ENCODE peak calls at places on chromosome 20, in nine cellular contexts. E, P, T, Z, K, A, Q, M and V are unnamed samples. For H3K4me1 and H3K36me3, the result is how much of the 10 kb centered on the place peaks cover.

GRCh38 chr20:57076202-57076651 is 190.2 kb downstream of the BMP7 start:
- DNase-seq in E (no peak), P (no peak), T (no peak), Z (peak), K (no peak), A (no peak), Q (no peak), M (no peak), V (no peak)

GRCh38 chr20:8163543-8163942 is 31.5 kb downstream of the PLCB1 start:
- DNase-seq in E (no peak), P (no peak), T (no peak), Z (no peak), K (no peak), A (no peak), Q (no peak), M (no peak), V (no peak)

GRCh38 chr20:35008411-35009342 is 53.0 kb downstream of the MYH7B start:
- DNase-seq in E (peak), P (peak), T (no peak), Z (no peak), K (peak), A (no peak), Q (peak), M (no peak), V (peak)

GRCh38 chr20:10558635-10559187 is 115.1 kb downstream of the JAG1 start:
- DNase-seq in E (no peak), P (no peak), T (no peak), Z (peak), K (no peak), A (no peak), Q (no peak), M (no peak), V (no peak)

GRCh38 chr20:17471606-17472187 is 59.5 kb downstream of the BFSP1 start:
- DNase-seq in E (no peak), P (no peak), T (no peak), Z (no peak), K (no peak), A (no peak), Q (no peak), M (no peak), V (no peak)

GRCh38 chr20:61500791-61501321 is 248.8 kb downstream of the CDH4 start:
- DNase-seq in E (no peak), P (no peak), T (no peak), Z (peak), K (no peak), A (no peak), Q (no peak), M (no peak), V (no peak)

GRCh38 chr20:53805895-53806384 is 212.3 kb upstream of the ZNF217 start:
- DNase-seq in E (no peak), P (no peak), T (no peak), Z (peak), K (no peak), A (no peak), Q (no peak), M (peak), V (no peak)

GRCh38 chr20:11204926-11205768 is 531.3 kb upstream of the JAG1 start:
- DNase-seq in E (peak), P (no peak), T (peak), Z (peak), K (peak), A (peak), Q (no peak), M (peak), V (peak)

GRCh38 chr20:3160418-3160817 is 753 bp upstream of the FASTKD5 start:
- DNase-seq in E (no peak), P (no peak), T (no peak), Z (no peak), K (no peak), A (no peak), Q (no peak), M (no peak), V (no peak)

GRCh38 chr20:52783769-52784168 is 188.4 kb upstream of the TSHZ2 start:
- DNase-seq in E (no peak), P (no peak), T (no peak), Z (peak), K (no peak), A (no peak), Q (no peak), M (peak), V (no peak)

GRCh38 chr20:35496481-35496880 is 33.0 kb downstream of the C20orf173 start:
- DNase-seq in E (no peak), P (no peak), T (no peak), Z (no peak), K (no peak), A (no peak), Q (no peak), M (no peak), V (no peak)

GRCh38 chr20:51647674-51648570 is 105.4 kb upstream of the NFATC2 start:
- DNase-seq in E (no peak), P (no peak), T (no peak), Z (no peak), K (no peak), A (no peak), Q (no peak), M (no peak), V (no peak)

GRCh38 chr20:2470051-2470431 is 548 bp downstream of the SNRPB start:
- DNase-seq in E (peak), P (peak), T (no peak), Z (peak), K (no peak), A (no peak), Q (no peak), M (peak), V (peak)

GRCh38 chr20:325043-325888 is at the start of gene SOX12:
- DNase-seq in E (peak), P (peak), T (peak), Z (peak), K (peak), A (peak), Q (peak), M (peak), V (peak)

GRCh38 chr20:34621383-34622367 is 55.2 kb downstream of the PIGU start:
- DNase-seq in E (no peak), P (no peak), T (no peak), Z (peak), K (no peak), A (no peak), Q (no peak), M (peak), V (no peak)

GRCh38 chr20:18831830-18832229 is 18.2 kb downstream of the SCP2D1 start:
- DNase-seq in E (peak), P (no peak), T (no peak), Z (no peak), K (no peak), A (no peak), Q (no peak), M (no peak), V (no peak)

GRCh38 chr20:36881888-36882287 is 6.0 kb downstream of the TLDC2 start:
- DNase-seq in E (no peak), P (no peak), T (no peak), Z (no peak), K (no peak), A (no peak), Q (no peak), M (no peak), V (no peak)

GRCh38 chr20:21291026-21291425 is 12.1 kb upstream of the XRN2 start:
- DNase-seq in E (no peak), P (no peak), T (no peak), Z (no peak), K (no peak), A (no peak), Q (no peak), M (no peak), V (no peak)

GRCh38 chr20:61939691-61940360 is 125.9 kb downstream of the TAF4 start:
- DNase-seq in E (no peak), P (no peak), T (peak), Z (no peak), K (no peak), A (no peak), Q (peak), M (no peak), V (no peak)

GRCh38 chr20:19265646-19266374 is 53.4 kb downstream of the SLC24A3 start:
- DNase-seq in E (no peak), P (no peak), T (no peak), Z (no peak), K (no peak), A (no peak), Q (no peak), M (no peak), V (no peak)

GRCh38 chr20:4828830-4829493 is 107.3 kb downstream of the PRND start:
- DNase-seq in E (peak), P (no peak), T (no peak), Z (no peak), K (no peak), A (no peak), Q (no peak), M (no peak), V (no peak)

GRCh38 chr20:3165473-3166337 is 6.0 kb upstream of the FASTKD5 start:
- DNase-seq in E (peak), P (no peak), T (peak), Z (peak), K (no peak), A (no peak), Q (no peak), M (no peak), V (no peak)

GRCh38 chr20:17969276-17969883 is 562 bp downstream of the MGME1 start:
- DNase-seq in E (no peak), P (peak), T (peak), Z (peak), K (peak), A (no peak), Q (no peak), M (peak), V (peak)

GRCh38 chr20:9609892-9610502 is 95.6 kb downstream of the LAMP5 start:
- DNase-seq in E (peak), P (no peak), T (no peak), Z (peak), K (peak), A (peak), Q (no peak), M (peak), V (no peak)

GRCh38 chr20:4813839-4814695 is 92.4 kb downstream of the PRND start:
- DNase-seq in E (no peak), P (no peak), T (no peak), Z (no peak), K (no peak), A (no peak), Q (peak), M (no peak), V (no peak)

GRCh38 chr20:25984933-25985332 is 288.3 kb upstream of the ZNF337 start:
- DNase-seq in E (peak), P (peak), T (peak), Z (peak), K (no peak), A (no peak), Q (peak), M (peak), V (peak)

GRCh38 chr20:1423625-1424106 is 30.8 kb upstream of the FKBP1A start:
- DNase-seq in E (no peak), P (no peak), T (peak), Z (peak), K (peak), A (peak), Q (no peak), M (peak), V (no peak)

GRCh38 chr20:47353697-47354387 is 2.7 kb downstream of the ZMYND8 start:
- DNase-seq in E (no peak), P (no peak), T (peak), Z (peak), K (no peak), A (no peak), Q (no peak), M (no peak), V (no peak)

GRCh38 chr20:24965065-24965919 is 16.2 kb downstream of the CST7 start:
- DNase-seq in E (no peak), P (no peak), T (peak), Z (no peak), K (no peak), A (no peak), Q (peak), M (no peak), V (no peak)

GRCh38 chr20:8265588-8265987 is 133.5 kb downstream of the PLCB1 start:
- DNase-seq in E (no peak), P (no peak), T (no peak), Z (no peak), K (no peak), A (no peak), Q (no peak), M (no peak), V (no peak)

GRCh38 chr20:20711413-20711812 is 1.0 kb downstream of the RALGAPA2 start:
- DNase-seq in E (no peak), P (no peak), T (no peak), Z (no peak), K (no peak), A (no peak), Q (peak), M (peak), V (no peak)

GRCh38 chr20:38433304-38433972 is 1.7 kb downstream of the SNHG17 start:
- DNase-seq in E (no peak), P (no peak), T (no peak), Z (no peak), K (no peak), A (no peak), Q (no peak), M (no peak), V (no peak)

GRCh38 chr20:20548527-20549266 is 163.7 kb downstream of the RALGAPA2 start:
- DNase-seq in E (no peak), P (no peak), T (no peak), Z (no peak), K (peak), A (no peak), Q (no peak), M (no peak), V (no peak)

GRCh38 chr20:47032969-47033578 is 138.4 kb downstream of the EYA2 start:
- DNase-seq in E (no peak), P (no peak), T (no peak), Z (no peak), K (no peak), A (no peak), Q (no peak), M (no peak), V (no peak)

GRCh38 chr20:41935259-41935791 is 317.1 kb upstream of the CHD6 start:
- DNase-seq in E (no peak), P (no peak), T (no peak), Z (no peak), K (no peak), A (no peak), Q (no peak), M (no peak), V (no peak)

GRCh38 chr20:37329481-37330165 is 16.3 kb upstream of the SRC start:
- DNase-seq in E (no peak), P (no peak), T (no peak), Z (no peak), K (no peak), A (no peak), Q (no peak), M (no peak), V (no peak)

GRCh38 chr20:3162080-3162611 is 2.5 kb upstream of the FASTKD5 start:
- DNase-seq in E (no peak), P (no peak), T (no peak), Z (no peak), K (peak), A (no peak), Q (no peak), M (no peak), V (peak)

GRCh38 chr20:3262566-3262965 is 23.6 kb upstream of the SLC4A11 start:
- DNase-seq in E (no peak), P (no peak), T (no peak), Z (no peak), K (no peak), A (no peak), Q (no peak), M (no peak), V (no peak)

DNA sequence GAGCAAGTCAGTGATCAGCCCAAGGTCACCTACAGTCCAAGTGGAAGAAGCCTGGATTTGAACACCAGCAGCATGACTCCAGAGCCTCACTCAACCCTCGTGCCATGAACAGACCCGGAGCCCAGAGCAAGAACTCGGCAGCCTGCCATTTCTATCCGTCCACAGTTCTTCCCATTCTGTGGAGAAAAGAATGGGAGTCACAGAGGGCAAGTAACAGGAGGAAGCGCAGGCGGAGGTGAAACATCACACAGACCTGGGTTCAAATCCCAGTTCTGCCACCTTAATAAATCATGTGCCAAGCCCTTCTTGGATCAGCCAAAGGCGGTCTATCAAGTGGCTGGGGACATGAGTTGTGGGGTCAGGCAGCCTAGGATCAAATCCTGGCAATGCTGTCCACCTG is 4.3 kb downstream of the PREX1 start:
- DNase-seq in E (no peak), P (no peak), T (no peak), Z (no peak), K (no peak), A (no peak), Q (no peak), M (no peak), V (no peak)
- H3K4me1 ChIP-seq in E (under half), P (under half), T (half or more), Z (under half), K (under half), A (under half), Q (half or more), M (under half), V (under half)

DNA sequence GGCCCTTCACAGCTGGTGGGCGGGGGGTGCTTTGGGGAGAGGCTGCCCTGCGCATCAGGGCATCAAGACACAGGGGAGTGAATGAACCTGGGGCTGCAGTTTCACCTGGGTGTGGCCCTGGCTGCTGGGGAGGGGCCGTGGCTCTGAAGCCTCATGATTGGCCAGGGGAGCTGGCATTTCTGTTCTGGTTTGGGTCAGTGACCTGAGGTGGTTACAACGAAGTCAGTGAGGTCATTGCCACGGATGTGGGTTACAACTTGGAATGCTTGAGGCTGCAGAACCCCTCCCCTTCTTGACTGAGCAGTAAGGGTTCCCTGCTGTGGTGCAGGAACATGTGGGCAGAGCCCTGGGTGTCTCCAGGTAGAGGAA is 3.0 kb downstream of the TCEA2 start:
- DNase-seq in E (no peak), P (no peak), T (no peak), Z (peak), K (no peak), A (no peak), Q (no peak), M (no peak), V (no peak)
- H3K27ac ChIP-seq in E (no peak), P (no peak), T (no peak), Z (no peak), K (no peak), A (no peak), Q (no peak), M (no peak), V (no peak)

GRCh38 chr20:44624743-44625271 is 26.7 kb downstream of the ADA start:
- DNase-seq in E (no peak), P (no peak), T (no peak), Z (no peak), K (no peak), A (no peak), Q (no peak), M (no peak), V (no peak)
- H3K36me3 ChIP-seq in E (under half), P (under half), T (under half), Z (under half), K (half or more), A (under half), Q (half or more), M (under half), V (under half)

GRCh38 chr20:44942264-44942973 is 17.8 kb downstream of the TOMM34 start:
- DNase-seq in E (no peak), P (no peak), T (no peak), Z (no peak), K (no peak), A (no peak), Q (no peak), M (no peak), V (no peak)

GRCh38 chr20:44943828-44944227 is 16.4 kb downstream of the TOMM34 start:
- DNase-seq in E (no peak), P (no peak), T (no peak), Z (no peak), K (no peak), A (no peak), Q (no peak), M (no peak), V (no peak)

GRCh38 chr20:44941292-44941691 is 18.9 kb downstream of the TOMM34 start:
- DNase-seq in E (no peak), P (no peak), T (no peak), Z (no peak), K (no peak), A (no peak), Q (no peak), M (no peak), V (no peak)

GRCh38 chr20:44936510-44936909 is 23.7 kb downstream of the TOMM34 start:
- DNase-seq in E (no peak), P (no peak), T (no peak), Z (no peak), K (no peak), A (no peak), Q (no peak), M (no peak), V (no peak)

DNA sequence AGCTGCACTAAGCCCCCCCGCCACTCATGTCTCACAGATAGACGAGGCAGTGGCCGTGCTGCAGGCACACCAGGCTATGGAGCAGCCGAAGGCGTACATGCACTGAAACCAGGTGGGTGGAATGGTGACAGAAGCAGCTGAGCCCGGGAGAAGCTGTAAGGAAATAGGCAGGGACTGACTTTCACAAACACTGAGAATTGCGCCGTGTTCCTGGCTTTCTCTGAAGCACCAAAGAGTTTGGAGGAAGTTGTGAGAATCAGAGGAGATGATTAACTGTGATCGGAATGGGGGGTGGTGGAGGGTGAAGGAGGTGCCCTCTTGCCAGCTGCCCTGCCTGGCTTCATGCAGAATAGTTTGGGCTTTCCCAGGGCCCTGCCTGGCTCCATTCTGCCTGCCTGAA is 21.6 kb downstream of the TOMM34 start:
- DNase-seq in E (peak), P (no peak), T (no peak), Z (no peak), K (no peak), A (no peak), Q (no peak), M (no peak), V (no peak)
- H3K4me1 ChIP-seq in E (under half), P (under half), T (under half), Z (under half), K (under half), A (under half), Q (under half), M (under half), V (under half)

GRCh38 chr20:22578221-22579118 is 5.9 kb downstream of the FOXA2 start:
- DNase-seq in E (no peak), P (no peak), T (peak), Z (no peak), K (peak), A (peak), Q (no peak), M (peak), V (peak)

GRCh38 chr20:22576273-22576672 is 8.1 kb downstream of the FOXA2 start:
- DNase-seq in E (no peak), P (no peak), T (no peak), Z (no peak), K (no peak), A (no peak), Q (no peak), M (no peak), V (peak)

GRCh38 chr20:22577515-22578220 is 6.7 kb downstream of the FOXA2 start:
- DNase-seq in E (no peak), P (no peak), T (peak), Z (no peak), K (peak), A (peak), Q (no peak), M (peak), V (peak)

GRCh38 chr20:22575737-22576136 is 8.6 kb downstream of the FOXA2 start:
- DNase-seq in E (no peak), P (no peak), T (no peak), Z (no peak), K (no peak), A (no peak), Q (no peak), M (no peak), V (no peak)

GRCh38 chr20:22576733-22577514 is 7.4 kb downstream of the FOXA2 start:
- DNase-seq in E (no peak), P (no peak), T (no peak), Z (no peak), K (no peak), A (no peak), Q (no peak), M (no peak), V (peak)
- H3K27ac ChIP-seq in E (no peak), P (peak), T (peak), Z (no peak), K (peak), A (no peak), Q (no peak), M (no peak), V (peak)